ENCODE peak calls at places on chromosome 14, in six cellular contexts. One of them, this sample, is unnamed.

GRCh38 chr14:93705513-93706156 is 82.7 kb downstream of the PRIMA1 start:
- DNase-seq in Right ventricle myocardium superior: no peak
- DNase-seq in psoas muscle: no peak
- DNase-seq in central memory CD4-positive, alpha-beta T cell: no peak
- DNase-seq in WTC11: no peak
- DNase-seq in activated T-cell treated with anti-CD3 and anti-CD28 coated beads for 1 hour: no peak
- DNase-seq in this sample: peak; percentile 29

GRCh38 chr14:36553650-36554260 is 28.7 kb downstream of the NKX2-8 start:
- DNase-seq in WTC11: no peak
- DNase-seq in activated T-cell treated with anti-CD3 and anti-CD28 coated beads for 1 hour: no peak
- DNase-seq in central memory CD4-positive, alpha-beta T cell: no peak
- DNase-seq in Right ventricle myocardium superior: no peak
- DNase-seq in psoas muscle: no peak
- DNase-seq in this sample: no peak

GRCh38 chr14:74684444-74684843 is 28.4 kb downstream of the AREL1 start:
- DNase-seq in WTC11: no peak
- DNase-seq in activated T-cell treated with anti-CD3 and anti-CD28 coated beads for 1 hour: no peak
- DNase-seq in psoas muscle: no peak
- DNase-seq in central memory CD4-positive, alpha-beta T cell: no peak
- DNase-seq in Right ventricle myocardium superior: peak; percentile 55
- DNase-seq in this sample: no peak

GRCh38 chr14:67963960-67964359 is 144.4 kb downstream of the RAD51B start:
- DNase-seq in central memory CD4-positive, alpha-beta T cell: no peak
- DNase-seq in activated T-cell treated with anti-CD3 and anti-CD28 coated beads for 1 hour: no peak
- DNase-seq in WTC11: no peak
- DNase-seq in Right ventricle myocardium superior: no peak
- DNase-seq in psoas muscle: no peak
- DNase-seq in this sample: no peak

GRCh38 chr14:67749341-67750110 is 47.8 kb downstream of the RDH12 start:
- DNase-seq in psoas muscle: no peak
- DNase-seq in WTC11: no peak
- DNase-seq in Right ventricle myocardium superior: no peak
- DNase-seq in activated T-cell treated with anti-CD3 and anti-CD28 coated beads for 1 hour: no peak
- DNase-seq in central memory CD4-positive, alpha-beta T cell: no peak
- DNase-seq in this sample: no peak

GRCh38 chr14:101456246-101457159 is 104.8 kb upstream of the DIO3 start:
- DNase-seq in central memory CD4-positive, alpha-beta T cell: no peak
- DNase-seq in activated T-cell treated with anti-CD3 and anti-CD28 coated beads for 1 hour: no peak
- DNase-seq in Right ventricle myocardium superior: no peak
- DNase-seq in psoas muscle: no peak
- DNase-seq in WTC11: peak; percentile 38
- DNase-seq in this sample: no peak

GRCh38 chr14:90428676-90429075 is 31.8 kb downstream of the CALM1 start:
- DNase-seq in activated T-cell treated with anti-CD3 and anti-CD28 coated beads for 1 hour: no peak
- DNase-seq in central memory CD4-positive, alpha-beta T cell: no peak
- DNase-seq in WTC11: no peak
- DNase-seq in psoas muscle: no peak
- DNase-seq in Right ventricle myocardium superior: no peak
- DNase-seq in this sample: no peak

GRCh38 chr14:23034498-23035302 is at the start of gene PSMB5:
- DNase-seq in Right ventricle myocardium superior: peak; percentile 93
- DNase-seq in central memory CD4-positive, alpha-beta T cell: peak; percentile 92
- DNase-seq in WTC11: peak; percentile 84
- DNase-seq in psoas muscle: peak; percentile 94
- DNase-seq in activated T-cell treated with anti-CD3 and anti-CD28 coated beads for 1 hour: peak; percentile 73
- DNase-seq in this sample: peak; percentile 90

GRCh38 chr14:55532645-55533309 is 47.2 kb upstream of the KTN1 start:
- DNase-seq in WTC11: no peak
- DNase-seq in central memory CD4-positive, alpha-beta T cell: no peak
- DNase-seq in Right ventricle myocardium superior: no peak
- DNase-seq in activated T-cell treated with anti-CD3 and anti-CD28 coated beads for 1 hour: no peak
- DNase-seq in psoas muscle: no peak
- DNase-seq in this sample: peak; percentile 59

GRCh38 chr14:36365766-36366165 is 45.3 kb upstream of the MBIP start:
- DNase-seq in activated T-cell treated with anti-CD3 and anti-CD28 coated beads for 1 hour: no peak
- DNase-seq in psoas muscle: no peak
- DNase-seq in Right ventricle myocardium superior: no peak
- DNase-seq in central memory CD4-positive, alpha-beta T cell: no peak
- DNase-seq in WTC11: no peak
- DNase-seq in this sample: no peak

GRCh38 chr14:62409909-62410308 is 635.3 kb downstream of the KCNH5 start:
- DNase-seq in activated T-cell treated with anti-CD3 and anti-CD28 coated beads for 1 hour: no peak
- DNase-seq in central memory CD4-positive, alpha-beta T cell: no peak
- DNase-seq in WTC11: no peak
- DNase-seq in psoas muscle: no peak
- DNase-seq in Right ventricle myocardium superior: no peak
- DNase-seq in this sample: no peak

GRCh38 chr14:65613251-65613650 is 200.7 kb downstream of the FUT8 start:
- DNase-seq in activated T-cell treated with anti-CD3 and anti-CD28 coated beads for 1 hour: no peak
- DNase-seq in psoas muscle: no peak
- DNase-seq in central memory CD4-positive, alpha-beta T cell: no peak
- DNase-seq in Right ventricle myocardium superior: no peak
- DNase-seq in WTC11: no peak
- DNase-seq in this sample: no peak

GRCh38 chr14:90518941-90519256 is 122.1 kb downstream of the CALM1 start:
- DNase-seq in psoas muscle: no peak
- DNase-seq in activated T-cell treated with anti-CD3 and anti-CD28 coated beads for 1 hour: peak; percentile 52
- DNase-seq in central memory CD4-positive, alpha-beta T cell: peak; percentile 29
- DNase-seq in Right ventricle myocardium superior: no peak
- DNase-seq in WTC11: peak; percentile 79
- DNase-seq in this sample: no peak

GRCh38 chr14:56002876-56003625 is 115.2 kb upstream of the PELI2 start:
- DNase-seq in WTC11: no peak
- DNase-seq in activated T-cell treated with anti-CD3 and anti-CD28 coated beads for 1 hour: no peak
- DNase-seq in central memory CD4-positive, alpha-beta T cell: peak; percentile 75
- DNase-seq in psoas muscle: no peak
- DNase-seq in Right ventricle myocardium superior: no peak
- DNase-seq in this sample: no peak

GRCh38 chr14:97177016-97177415 is 379.8 kb downstream of the VRK1 start:
- DNase-seq in activated T-cell treated with anti-CD3 and anti-CD28 coated beads for 1 hour: peak; percentile 7
- DNase-seq in Right ventricle myocardium superior: no peak
- DNase-seq in central memory CD4-positive, alpha-beta T cell: peak; percentile 37
- DNase-seq in WTC11: no peak
- DNase-seq in psoas muscle: no peak
- DNase-seq in this sample: no peak

GRCh38 chr14:69247691-69248440 is 12.1 kb upstream of the GALNT16 start:
- DNase-seq in WTC11: no peak
- DNase-seq in Right ventricle myocardium superior: no peak
- DNase-seq in activated T-cell treated with anti-CD3 and anti-CD28 coated beads for 1 hour: no peak
- DNase-seq in psoas muscle: no peak
- DNase-seq in central memory CD4-positive, alpha-beta T cell: no peak
- DNase-seq in this sample: no peak

GRCh38 chr14:68663385-68664076 is 129.3 kb downstream of the ZFP36L1 start:
- DNase-seq in WTC11: no peak
- DNase-seq in activated T-cell treated with anti-CD3 and anti-CD28 coated beads for 1 hour: no peak
- DNase-seq in Right ventricle myocardium superior: no peak
- DNase-seq in psoas muscle: no peak
- DNase-seq in central memory CD4-positive, alpha-beta T cell: no peak
- DNase-seq in this sample: peak; percentile 13

GRCh38 chr14:67480011-67480410 is 8.5 kb downstream of the TMEM229B start:
- DNase-seq in Right ventricle myocardium superior: no peak
- DNase-seq in WTC11: no peak
- DNase-seq in central memory CD4-positive, alpha-beta T cell: no peak
- DNase-seq in activated T-cell treated with anti-CD3 and anti-CD28 coated beads for 1 hour: no peak
- DNase-seq in psoas muscle: no peak
- DNase-seq in this sample: no peak

This sample was measured in ecto neural progenitor cell.